ENCODE peak calls at places on chromosomes 2 and 18, in eight cellular contexts. I, J, R, T, M, N, A and U are unnamed samples.

GRCh38 chr2:96345403-96345802 is 9.8 kb downstream of the NCAPH start:
- DNase-seq in I (peak), J (no peak), R (no peak), T (no peak), M (no peak), N (no peak), A (no peak), U (no peak)

GRCh38 chr18:70700496-70700895 is 411.7 kb downstream of the SOCS6 start:
- DNase-seq in I (no peak), J (no peak), R (no peak), T (no peak), M (no peak), N (no peak), A (no peak), U (no peak)

GRCh38 chr18:56289381-56289780 is 349.0 kb downstream of the TXNL1 start:
- DNase-seq in I (no peak), J (no peak), R (no peak), T (no peak), M (no peak), N (no peak), A (no peak), U (no peak)

GRCh38 chr18:44744206-44745180 is 63.8 kb downstream of the SETBP1 start:
- DNase-seq in I (no peak), J (peak), R (peak), T (no peak), M (peak), N (no peak), A (no peak), U (no peak)

GRCh38 chr2:208648368-208648767 is 241.8 kb downstream of the PTH2R start:
- DNase-seq in I (no peak), J (no peak), R (no peak), T (peak), M (no peak), N (no peak), A (no peak), U (no peak)

GRCh38 chr18:58297198-58297597 is 253.2 kb downstream of the NEDD4L start:
- DNase-seq in I (no peak), J (no peak), R (no peak), T (no peak), M (no peak), N (no peak), A (no peak), U (no peak)

GRCh38 chr2:204407209-204408070 is 137.8 kb upstream of the PARD3B start:
- DNase-seq in I (no peak), J (no peak), R (no peak), T (no peak), M (no peak), N (peak), A (no peak), U (no peak)

GRCh38 chr18:25832008-25832604 is 258.3 kb downstream of the SS18 start:
- DNase-seq in I (peak), J (peak), R (peak), T (peak), M (peak), N (peak), A (peak), U (peak)

GRCh38 chr2:9815844-9816279 is 27.4 kb upstream of the TAF1B start:
- DNase-seq in I (no peak), J (no peak), R (no peak), T (no peak), M (no peak), N (no peak), A (no peak), U (no peak)

GRCh38 chr2:3635171-3636008 is 22.6 kb upstream of the ALLC start:
- DNase-seq in I (no peak), J (no peak), R (no peak), T (peak), M (peak), N (no peak), A (no peak), U (no peak)

GRCh38 chr2:102147935-102148334 is 5.4 kb downstream of the IL1R1 start:
- DNase-seq in I (no peak), J (no peak), R (no peak), T (no peak), M (no peak), N (no peak), A (no peak), U (no peak)

GRCh38 chr2:25338401-25338800 is 3.3 kb downstream of the DNMT3A start:
- DNase-seq in I (no peak), J (no peak), R (no peak), T (no peak), M (no peak), N (no peak), A (no peak), U (no peak)

GRCh38 chr2:1891147-1891546 is 146.8 kb upstream of the PXDN start:
- DNase-seq in I (no peak), J (no peak), R (peak), T (no peak), M (no peak), N (no peak), A (no peak), U (no peak)

GRCh38 chr2:235263205-235264120 is 230.4 kb upstream of the AGAP1 start:
- DNase-seq in I (peak), J (peak), R (peak), T (peak), M (peak), N (peak), A (no peak), U (peak)

GRCh38 chr2:173884403-173884802 is 80.8 kb downstream of the SP3 start:
- DNase-seq in I (peak), J (no peak), R (peak), T (no peak), M (peak), N (peak), A (peak), U (peak)

GRCh38 chr2:128444044-128444771 is 125.5 kb upstream of the HS6ST1 start:
- DNase-seq in I (no peak), J (no peak), R (no peak), T (peak), M (no peak), N (no peak), A (no peak), U (no peak)

GRCh38 chr2:163852616-163853015 is 116.8 kb upstream of the FIGN start:
- DNase-seq in I (no peak), J (no peak), R (no peak), T (no peak), M (no peak), N (no peak), A (no peak), U (no peak)

GRCh38 chr2:195559431-195559914 is 97.6 kb upstream of the SLC39A10 start:
- DNase-seq in I (no peak), J (no peak), R (no peak), T (no peak), M (no peak), N (no peak), A (peak), U (no peak)

GRCh38 chr18:48323151-48323550 is 86.0 kb downstream of the ZBTB7C start:
- DNase-seq in I (no peak), J (no peak), R (no peak), T (no peak), M (no peak), N (no peak), A (no peak), U (no peak)

GRCh38 chr18:46226461-46226860 is 122.3 kb downstream of the HAUS1 start:
- DNase-seq in I (no peak), J (no peak), R (no peak), T (no peak), M (no peak), N (no peak), A (no peak), U (no peak)

GRCh38 chr2:108220942-108221541 is 18.7 kb upstream of the SULT1C3 start:
- DNase-seq in I (no peak), J (no peak), R (peak), T (no peak), M (no peak), N (no peak), A (no peak), U (no peak)

GRCh38 chr2:43169091-43169936 is 57.1 kb downstream of the ZFP36L2 start:
- DNase-seq in I (no peak), J (no peak), R (peak), T (no peak), M (no peak), N (no peak), A (peak), U (no peak)

GRCh38 chr18:41938445-41938844 is 16.6 kb upstream of the PIK3C3 start:
- DNase-seq in I (no peak), J (no peak), R (no peak), T (no peak), M (no peak), N (no peak), A (no peak), U (no peak)

GRCh38 chr2:26675651-26676255 is 16.8 kb upstream of the KCNK3 start:
- DNase-seq in I (no peak), J (no peak), R (no peak), T (no peak), M (no peak), N (no peak), A (no peak), U (no peak)

GRCh38 chr2:71385008-71385407 is 53.4 kb downstream of the ZNF638 start:
- DNase-seq in I (no peak), J (no peak), R (no peak), T (no peak), M (no peak), N (peak), A (no peak), U (no peak)

GRCh38 chr2:76998713-76999112 is 523.5 kb downstream of the LRRTM4 start:
- DNase-seq in I (no peak), J (no peak), R (no peak), T (no peak), M (no peak), N (no peak), A (no peak), U (no peak)

GRCh38 chr2:88211005-88211808 is 41.1 kb downstream of the THNSL2 start:
- DNase-seq in I (no peak), J (no peak), R (no peak), T (no peak), M (no peak), N (no peak), A (no peak), U (no peak)

GRCh38 chr18:61549889-61550288 is 216.7 kb downstream of the CDH20 start:
- DNase-seq in I (no peak), J (no peak), R (no peak), T (no peak), M (no peak), N (no peak), A (no peak), U (no peak)

GRCh38 chr2:119983108-119983507 is 29.8 kb upstream of the EPB41L5 start:
- DNase-seq in I (no peak), J (no peak), R (no peak), T (no peak), M (no peak), N (no peak), A (no peak), U (no peak)

GRCh38 chr18:63307555-63308200 is 11.9 kb downstream of the BCL2 start:
- DNase-seq in I (no peak), J (no peak), R (no peak), T (no peak), M (no peak), N (no peak), A (no peak), U (no peak)

GRCh38 chr2:108401800-108402199 is 24.0 kb downstream of the SULT1C4 start:
- DNase-seq in I (no peak), J (no peak), R (no peak), T (no peak), M (no peak), N (no peak), A (no peak), U (no peak)

GRCh38 chr18:76265375-76266225 is 229.4 kb downstream of the ZNF516 start:
- DNase-seq in I (no peak), J (no peak), R (peak), T (no peak), M (no peak), N (peak), A (no peak), U (no peak)

GRCh38 chr2:72414108-72414507 is 266.4 kb upstream of the CYP26B1 start:
- DNase-seq in I (no peak), J (no peak), R (no peak), T (no peak), M (no peak), N (no peak), A (no peak), U (no peak)

GRCh38 chr2:43402452-43402937 is 176.1 kb upstream of the ZFP36L2 start:
- DNase-seq in I (no peak), J (no peak), R (no peak), T (no peak), M (no peak), N (no peak), A (no peak), U (no peak)

GRCh38 chr2:28160986-28161425 is 231.7 kb upstream of the FOSL2 start:
- DNase-seq in I (no peak), J (no peak), R (no peak), T (no peak), M (no peak), N (no peak), A (no peak), U (no peak)

GRCh38 chr2:180707867-180708205 is 272.6 kb upstream of the UBE2E3 start:
- DNase-seq in I (no peak), J (no peak), R (no peak), T (peak), M (no peak), N (peak), A (no peak), U (no peak)

GRCh38 chr18:26383454-26384270 is 157.4 kb downstream of the TAF4B start:
- DNase-seq in I (peak), J (no peak), R (no peak), T (no peak), M (no peak), N (peak), A (peak), U (no peak)

GRCh38 chr2:196590286-196590685 is 49.2 kb upstream of the CCDC150 start:
- DNase-seq in I (no peak), J (no peak), R (no peak), T (no peak), M (no peak), N (no peak), A (no peak), U (no peak)

GRCh38 chr2:104758199-104758620 is 95.7 kb upstream of the POU3F3 start:
- DNase-seq in I (no peak), J (no peak), R (no peak), T (no peak), M (no peak), N (peak), A (no peak), U (no peak)